ENCODE peak calls at places on chromosomes 1 and 21, in four cellular contexts. E is hypothalamus, M is GM12865, R is A549. J is an unnamed sample.

GRCh38 chr1:110749960-110750359 is 75.2 kb upstream of the KCNA3 start:
- DNase-seq in E (no peak), M (no peak), R (no peak), J (no peak)

GRCh38 chr21:33264561-33264960 is 1.6 kb upstream of the IL10RB start:
- DNase-seq in E (no peak), M (no peak), R (no peak), J (no peak)

GRCh38 chr1:180899262-180899661 is 13.4 kb upstream of the KIAA1614 start:
- DNase-seq in E (no peak), M (no peak), R (no peak), J (no peak)

GRCh38 chr1:9589719-9590157 is 1.0 kb downstream of the TMEM201 start:
- DNase-seq in E (no peak), M (peak; percentile 26), R (peak; percentile 16), J (no peak)

GRCh38 chr21:42614811-42615342 is 38.5 kb upstream of the PDE9A start:
- DNase-seq in E (no peak), M (peak; percentile 44), R (peak; percentile 25), J (peak; percentile 67)

GRCh38 chr1:111904478-111905218 is 84.8 kb downstream of the KCND3 start:
- DNase-seq in E (no peak), M (peak; percentile 28), R (no peak), J (no peak)

GRCh38 chr1:53127546-53127945 is 14.9 kb downstream of the SLC1A7 start:
- DNase-seq in E (no peak), M (peak; percentile 9), R (no peak), J (no peak)

GRCh38 chr1:991895-992294 is 8.0 kb downstream of the HES4 start:
- DNase-seq in E (no peak), M (no peak), R (no peak), J (no peak)

GRCh38 chr1:190179817-190180216 is 297.8 kb downstream of the BRINP3 start:
- DNase-seq in E (no peak), M (no peak), R (peak; percentile 2), J (peak; percentile 9)

J was measured in T47D.